ENCODE peak calls at places on chromosomes 5 and 9, in seven cellular contexts. One of them, this sample, is unnamed.

GRCh38 chr5:6710078-6710477 is 3.2 kb upstream of the TENT4A start:
- DNase-seq in effector CD4-positive, alpha-beta T cell: no peak
- DNase-seq in endothelial cell: no peak
- DNase-seq in colonic mucosa: peak; percentile 4
- DNase-seq in memory B cell: no peak
- DNase-seq in activated CD4-positive, alpha-beta T cell treated with anti-CD3 and anti-CD28 coated beads, Interleukin-2, amount 10 ng/mL, durations not matched to agents 7 days and 5 days: no peak
- DNase-seq in HEK293T: no peak
- DNase-seq in this sample: no peak

GRCh38 chr5:83632874-83633273 is 87.8 kb downstream of the HAPLN1 start:
- DNase-seq in effector CD4-positive, alpha-beta T cell: no peak
- DNase-seq in endothelial cell: no peak
- DNase-seq in colonic mucosa: no peak
- DNase-seq in memory B cell: no peak
- DNase-seq in activated CD4-positive, alpha-beta T cell treated with anti-CD3 and anti-CD28 coated beads, Interleukin-2, amount 10 ng/mL, durations not matched to agents 7 days and 5 days: no peak
- DNase-seq in HEK293T: no peak
- DNase-seq in this sample: no peak

GRCh38 chr5:151424892-151425523 is 22.4 kb upstream of the SLC36A1 start:
- DNase-seq in effector CD4-positive, alpha-beta T cell: no peak
- DNase-seq in endothelial cell: no peak
- DNase-seq in colonic mucosa: no peak
- DNase-seq in memory B cell: no peak
- DNase-seq in activated CD4-positive, alpha-beta T cell treated with anti-CD3 and anti-CD28 coated beads, Interleukin-2, amount 10 ng/mL, durations not matched to agents 7 days and 5 days: no peak
- DNase-seq in HEK293T: no peak
- DNase-seq in this sample: no peak

GRCh38 chr5:128546658-128547281 is 8.7 kb upstream of the FBN2 start:
- DNase-seq in effector CD4-positive, alpha-beta T cell: no peak
- DNase-seq in endothelial cell: no peak
- DNase-seq in colonic mucosa: no peak
- DNase-seq in memory B cell: no peak
- DNase-seq in activated CD4-positive, alpha-beta T cell treated with anti-CD3 and anti-CD28 coated beads, Interleukin-2, amount 10 ng/mL, durations not matched to agents 7 days and 5 days: no peak
- DNase-seq in HEK293T: no peak
- DNase-seq in this sample: no peak

GRCh38 chr9:117413346-117414219 is 1.3 kb downstream of the ASTN2 start:
- DNase-seq in effector CD4-positive, alpha-beta T cell: no peak
- DNase-seq in endothelial cell: peak; percentile 51
- DNase-seq in colonic mucosa: no peak
- DNase-seq in memory B cell: no peak
- DNase-seq in activated CD4-positive, alpha-beta T cell treated with anti-CD3 and anti-CD28 coated beads, Interleukin-2, amount 10 ng/mL, durations not matched to agents 7 days and 5 days: no peak
- DNase-seq in HEK293T: peak; percentile 27
- DNase-seq in this sample: no peak

GRCh38 chr5:111755942-111756353 is 1.0 kb downstream of the NREP start:
- DNase-seq in effector CD4-positive, alpha-beta T cell: no peak
- DNase-seq in endothelial cell: no peak
- DNase-seq in colonic mucosa: no peak
- DNase-seq in memory B cell: no peak
- DNase-seq in activated CD4-positive, alpha-beta T cell treated with anti-CD3 and anti-CD28 coated beads, Interleukin-2, amount 10 ng/mL, durations not matched to agents 7 days and 5 days: no peak
- DNase-seq in HEK293T: no peak
- DNase-seq in this sample: peak; percentile 45

GRCh38 chr5:14809369-14810144 is 62.0 kb downstream of the ANKH start:
- DNase-seq in effector CD4-positive, alpha-beta T cell: peak; percentile 60
- DNase-seq in endothelial cell: no peak
- DNase-seq in colonic mucosa: peak; percentile 40
- DNase-seq in memory B cell: peak; percentile 36
- DNase-seq in activated CD4-positive, alpha-beta T cell treated with anti-CD3 and anti-CD28 coated beads, Interleukin-2, amount 10 ng/mL, durations not matched to agents 7 days and 5 days: peak; percentile 86
- DNase-seq in HEK293T: no peak
- DNase-seq in this sample: peak; percentile 87

GRCh38 chr9:112012026-112012902 is 115.7 kb downstream of the UGCG start:
- DNase-seq in effector CD4-positive, alpha-beta T cell: no peak
- DNase-seq in endothelial cell: no peak
- DNase-seq in colonic mucosa: peak; percentile 73
- DNase-seq in memory B cell: no peak
- DNase-seq in activated CD4-positive, alpha-beta T cell treated with anti-CD3 and anti-CD28 coated beads, Interleukin-2, amount 10 ng/mL, durations not matched to agents 7 days and 5 days: no peak
- DNase-seq in HEK293T: no peak
- DNase-seq in this sample: peak; percentile 20

GRCh38 chr9:128642675-128643074 is 14.0 kb downstream of the DYNC2I2 start:
- DNase-seq in effector CD4-positive, alpha-beta T cell: no peak
- DNase-seq in endothelial cell: no peak
- DNase-seq in colonic mucosa: no peak
- DNase-seq in memory B cell: no peak
- DNase-seq in activated CD4-positive, alpha-beta T cell treated with anti-CD3 and anti-CD28 coated beads, Interleukin-2, amount 10 ng/mL, durations not matched to agents 7 days and 5 days: no peak
- DNase-seq in HEK293T: no peak
- DNase-seq in this sample: peak; percentile 17

GRCh38 chr5:61401726-61402125 is 69.7 kb downstream of the ZSWIM6 start:
- DNase-seq in effector CD4-positive, alpha-beta T cell: no peak
- DNase-seq in endothelial cell: no peak
- DNase-seq in colonic mucosa: no peak
- DNase-seq in memory B cell: no peak
- DNase-seq in activated CD4-positive, alpha-beta T cell treated with anti-CD3 and anti-CD28 coated beads, Interleukin-2, amount 10 ng/mL, durations not matched to agents 7 days and 5 days: no peak
- DNase-seq in HEK293T: no peak
- DNase-seq in this sample: no peak

GRCh38 chr5:173920024-173920753 is 32.0 kb downstream of the CPEB4 start:
- DNase-seq in effector CD4-positive, alpha-beta T cell: no peak
- DNase-seq in endothelial cell: no peak
- DNase-seq in colonic mucosa: no peak
- DNase-seq in memory B cell: no peak
- DNase-seq in activated CD4-positive, alpha-beta T cell treated with anti-CD3 and anti-CD28 coated beads, Interleukin-2, amount 10 ng/mL, durations not matched to agents 7 days and 5 days: no peak
- DNase-seq in HEK293T: no peak
- DNase-seq in this sample: no peak

GRCh38 chr9:92774274-92774673 is 9.6 kb upstream of the BICD2 start:
- DNase-seq in effector CD4-positive, alpha-beta T cell: no peak
- DNase-seq in endothelial cell: no peak
- DNase-seq in colonic mucosa: no peak
- DNase-seq in memory B cell: no peak
- DNase-seq in activated CD4-positive, alpha-beta T cell treated with anti-CD3 and anti-CD28 coated beads, Interleukin-2, amount 10 ng/mL, durations not matched to agents 7 days and 5 days: no peak
- DNase-seq in HEK293T: no peak
- DNase-seq in this sample: no peak

GRCh38 chr9:108040783-108041182 is 551.2 kb upstream of the KLF4 start:
- DNase-seq in effector CD4-positive, alpha-beta T cell: no peak
- DNase-seq in endothelial cell: no peak
- DNase-seq in colonic mucosa: no peak
- DNase-seq in memory B cell: no peak
- DNase-seq in activated CD4-positive, alpha-beta T cell treated with anti-CD3 and anti-CD28 coated beads, Interleukin-2, amount 10 ng/mL, durations not matched to agents 7 days and 5 days: no peak
- DNase-seq in HEK293T: no peak
- DNase-seq in this sample: no peak

GRCh38 chr9:130681769-130682489 is 11.7 kb upstream of the EXOSC2 start:
- DNase-seq in effector CD4-positive, alpha-beta T cell: no peak
- DNase-seq in endothelial cell: no peak
- DNase-seq in colonic mucosa: peak; percentile 41
- DNase-seq in memory B cell: peak; percentile 57
- DNase-seq in activated CD4-positive, alpha-beta T cell treated with anti-CD3 and anti-CD28 coated beads, Interleukin-2, amount 10 ng/mL, durations not matched to agents 7 days and 5 days: no peak
- DNase-seq in HEK293T: peak; percentile 48
- DNase-seq in this sample: peak; percentile 17

GRCh38 chr5:26700759-26701384 is 337.5 kb downstream of the CDH9 start:
- DNase-seq in effector CD4-positive, alpha-beta T cell: no peak
- DNase-seq in endothelial cell: peak; percentile 60
- DNase-seq in colonic mucosa: no peak
- DNase-seq in memory B cell: no peak
- DNase-seq in activated CD4-positive, alpha-beta T cell treated with anti-CD3 and anti-CD28 coated beads, Interleukin-2, amount 10 ng/mL, durations not matched to agents 7 days and 5 days: no peak
- DNase-seq in HEK293T: peak; percentile 53
- DNase-seq in this sample: peak; percentile 11

GRCh38 chr5:98735806-98736507 is 37.5 kb upstream of the RGMB start:
- DNase-seq in effector CD4-positive, alpha-beta T cell: no peak
- DNase-seq in endothelial cell: no peak
- DNase-seq in colonic mucosa: no peak
- DNase-seq in memory B cell: no peak
- DNase-seq in activated CD4-positive, alpha-beta T cell treated with anti-CD3 and anti-CD28 coated beads, Interleukin-2, amount 10 ng/mL, durations not matched to agents 7 days and 5 days: no peak
- DNase-seq in HEK293T: no peak
- DNase-seq in this sample: no peak

GRCh38 chr5:74141053-74141452 is 499.5 kb downstream of the ENC1 start:
- DNase-seq in effector CD4-positive, alpha-beta T cell: no peak
- DNase-seq in endothelial cell: no peak
- DNase-seq in colonic mucosa: no peak
- DNase-seq in memory B cell: no peak
- DNase-seq in activated CD4-positive, alpha-beta T cell treated with anti-CD3 and anti-CD28 coated beads, Interleukin-2, amount 10 ng/mL, durations not matched to agents 7 days and 5 days: no peak
- DNase-seq in HEK293T: no peak
- DNase-seq in this sample: no peak

GRCh38 chr5:26482817-26483375 is 555.5 kb downstream of the CDH9 start:
- DNase-seq in effector CD4-positive, alpha-beta T cell: no peak
- DNase-seq in endothelial cell: peak; percentile 52
- DNase-seq in colonic mucosa: no peak
- DNase-seq in memory B cell: no peak
- DNase-seq in activated CD4-positive, alpha-beta T cell treated with anti-CD3 and anti-CD28 coated beads, Interleukin-2, amount 10 ng/mL, durations not matched to agents 7 days and 5 days: no peak
- DNase-seq in HEK293T: peak; percentile 36
- DNase-seq in this sample: peak; percentile 24

GRCh38 chr5:145554399-145554798 is 280.7 kb downstream of the PRELID2 start:
- DNase-seq in effector CD4-positive, alpha-beta T cell: no peak
- DNase-seq in endothelial cell: no peak
- DNase-seq in colonic mucosa: no peak
- DNase-seq in memory B cell: no peak
- DNase-seq in activated CD4-positive, alpha-beta T cell treated with anti-CD3 and anti-CD28 coated beads, Interleukin-2, amount 10 ng/mL, durations not matched to agents 7 days and 5 days: no peak
- DNase-seq in HEK293T: no peak
- DNase-seq in this sample: no peak

GRCh38 chr5:68331202-68332108 is 115.9 kb downstream of the PIK3R1 start:
- DNase-seq in effector CD4-positive, alpha-beta T cell: no peak
- DNase-seq in endothelial cell: no peak
- DNase-seq in colonic mucosa: no peak
- DNase-seq in memory B cell: no peak
- DNase-seq in activated CD4-positive, alpha-beta T cell treated with anti-CD3 and anti-CD28 coated beads, Interleukin-2, amount 10 ng/mL, durations not matched to agents 7 days and 5 days: no peak
- DNase-seq in HEK293T: no peak
- DNase-seq in this sample: no peak

GRCh38 chr5:1068895-1069719 is 42.8 kb downstream of the SLC12A7 start:
- DNase-seq in effector CD4-positive, alpha-beta T cell: no peak
- DNase-seq in endothelial cell: no peak
- DNase-seq in colonic mucosa: no peak
- DNase-seq in memory B cell: no peak
- DNase-seq in activated CD4-positive, alpha-beta T cell treated with anti-CD3 and anti-CD28 coated beads, Interleukin-2, amount 10 ng/mL, durations not matched to agents 7 days and 5 days: no peak
- DNase-seq in HEK293T: no peak
- DNase-seq in this sample: no peak

GRCh38 chr9:131008086-131008485 is 888 bp upstream of the LAMC3 start:
- DNase-seq in effector CD4-positive, alpha-beta T cell: no peak
- DNase-seq in endothelial cell: no peak
- DNase-seq in colonic mucosa: no peak
- DNase-seq in memory B cell: no peak
- DNase-seq in activated CD4-positive, alpha-beta T cell treated with anti-CD3 and anti-CD28 coated beads, Interleukin-2, amount 10 ng/mL, durations not matched to agents 7 days and 5 days: no peak
- DNase-seq in HEK293T: no peak
- DNase-seq in this sample: no peak

GRCh38 chr5:126269511-126269910 is 153.7 kb upstream of the GRAMD2B start:
- DNase-seq in effector CD4-positive, alpha-beta T cell: no peak
- DNase-seq in endothelial cell: no peak
- DNase-seq in colonic mucosa: no peak
- DNase-seq in memory B cell: no peak
- DNase-seq in activated CD4-positive, alpha-beta T cell treated with anti-CD3 and anti-CD28 coated beads, Interleukin-2, amount 10 ng/mL, durations not matched to agents 7 days and 5 days: no peak
- DNase-seq in HEK293T: no peak
- DNase-seq in this sample: no peak

GRCh38 chr5:56685503-56686217 is 129.7 kb upstream of the MAP3K1 start:
- DNase-seq in effector CD4-positive, alpha-beta T cell: no peak
- DNase-seq in endothelial cell: no peak
- DNase-seq in colonic mucosa: no peak
- DNase-seq in memory B cell: no peak
- DNase-seq in activated CD4-positive, alpha-beta T cell treated with anti-CD3 and anti-CD28 coated beads, Interleukin-2, amount 10 ng/mL, durations not matched to agents 7 days and 5 days: no peak
- DNase-seq in HEK293T: no peak
- DNase-seq in this sample: peak; percentile 54

GRCh38 chr5:119878712-119879111 is 249.4 kb downstream of the FAM170A start:
- DNase-seq in effector CD4-positive, alpha-beta T cell: no peak
- DNase-seq in endothelial cell: no peak
- DNase-seq in colonic mucosa: no peak
- DNase-seq in memory B cell: no peak
- DNase-seq in activated CD4-positive, alpha-beta T cell treated with anti-CD3 and anti-CD28 coated beads, Interleukin-2, amount 10 ng/mL, durations not matched to agents 7 days and 5 days: no peak
- DNase-seq in HEK293T: peak; percentile 19
- DNase-seq in this sample: no peak

GRCh38 chr9:110255417-110256141 is 728 bp downstream of the TXN start:
- DNase-seq in effector CD4-positive, alpha-beta T cell: peak; percentile 6
- DNase-seq in endothelial cell: peak; percentile 44
- DNase-seq in colonic mucosa: peak; percentile 80
- DNase-seq in memory B cell: no peak
- DNase-seq in activated CD4-positive, alpha-beta T cell treated with anti-CD3 and anti-CD28 coated beads, Interleukin-2, amount 10 ng/mL, durations not matched to agents 7 days and 5 days: peak; percentile 46
- DNase-seq in HEK293T: peak; percentile 44
- DNase-seq in this sample: peak; percentile 59

GRCh38 chr9:15349892-15350761 is 43.1 kb upstream of the TTC39B start:
- DNase-seq in effector CD4-positive, alpha-beta T cell: no peak
- DNase-seq in endothelial cell: no peak
- DNase-seq in colonic mucosa: peak; percentile 82
- DNase-seq in memory B cell: no peak
- DNase-seq in activated CD4-positive, alpha-beta T cell treated with anti-CD3 and anti-CD28 coated beads, Interleukin-2, amount 10 ng/mL, durations not matched to agents 7 days and 5 days: no peak
- DNase-seq in HEK293T: no peak
- DNase-seq in this sample: no peak

This sample was measured in OCI-LY7.